ENCODE peak calls at places on chromosomes 7 and 10, in four cellular contexts. R is dorsolateral prefrontal cortex; X is activated gamma-delta T cell treated with anti-CD3 and anti-CD28 coated beads, Interleukin-2, amount 50 U/mL, for 16 hours; P is amniotic stem cell. D is an unnamed sample.

GRCh38 chr7:67414858-67415257 is 418.2 kb downstream of the TYW1 start:
- DNase-seq in R (no peak), X (no peak), P (no peak), D (no peak)

GRCh38 chr7:139733751-139734150 is 44.0 kb downstream of the HIPK2 start:
- DNase-seq in R (no peak), X (no peak), P (no peak), D (no peak)

GRCh38 chr7:150972094-150972493 is 6.0 kb downstream of the KCNH2 start:
- DNase-seq in R (peak), X (no peak), P (no peak), D (no peak)

GRCh38 chr7:158110034-158110590 is 477.5 kb downstream of the PTPRN2 start:
- DNase-seq in R (no peak), X (no peak), P (no peak), D (no peak)

GRCh38 chr10:130179640-130180039 is 43.4 kb downstream of the GLRX3 start:
- DNase-seq in R (no peak), X (no peak), P (peak), D (no peak)

GRCh38 chr10:110506448-110506847 is 8.7 kb downstream of the DUSP5 start:
- DNase-seq in R (no peak), X (no peak), P (no peak), D (no peak)

GRCh38 chr7:38748056-38748610 is 117.0 kb upstream of the AMPH start:
- DNase-seq in R (peak), X (no peak), P (no peak), D (no peak)

GRCh38 chr10:47321521-47322195 is 596 bp upstream of the GDF2 start:
- DNase-seq in R (peak), X (no peak), P (no peak), D (no peak)

GRCh38 chr7:97025983-97026704 is 1.5 kb upstream of the DLX5 start:
- DNase-seq in R (no peak), X (no peak), P (no peak), D (no peak)

GRCh38 chr7:102938679-102939078 is 25.9 kb downstream of the LRRC17 start:
- DNase-seq in R (no peak), X (no peak), P (no peak), D (no peak)

GRCh38 chr7:79211724-79212123 is 241.7 kb downstream of the MAGI2 start:
- DNase-seq in R (no peak), X (no peak), P (no peak), D (no peak)

GRCh38 chr10:48215148-48215982 is 59.1 kb downstream of the FRMPD2 start:
- DNase-seq in R (no peak), X (no peak), P (no peak), D (no peak)

GRCh38 chr7:150479023-150479716 is 28.7 kb downstream of the GIMAP8 start:
- DNase-seq in R (no peak), X (no peak), P (no peak), D (no peak)

GRCh38 chr7:44325181-44325671 is at the start of gene CAMK2B:
- DNase-seq in R (no peak), X (no peak), P (no peak), D (no peak)

GRCh38 chr7:151782598-151783448 is 94.1 kb downstream of the PRKAG2 start:
- DNase-seq in R (peak), X (peak), P (peak), D (peak)

GRCh38 chr7:151342102-151342646 is 562 bp downstream of the NUB1 start:
- DNase-seq in R (no peak), X (no peak), P (no peak), D (no peak)

D was measured in HS-27A.